ENCODE peak calls at places on chromosomes 2 and 18, in six cellular contexts. I is transverse colon, K is AG10803, D is OCI-LY7, B is KBM-7, H is NCI-H345. U is an unnamed sample.

GRCh38 chr2:185436787-185437372 is 301.7 kb upstream of the FSIP2 start:
- DNase-seq in H (no peak), D (no peak), B (no peak), K (no peak), I (no peak), U (no peak)

GRCh38 chr18:49638209-49638785 is 76.4 kb downstream of the LIPG start:
- DNase-seq in B (no peak), H (no peak), I (no peak), K (no peak), D (no peak), U (no peak)

GRCh38 chr2:225414902-225415301 is 15.4 kb downstream of the NYAP2 start:
- DNase-seq in B (no peak), D (no peak), K (no peak), H (no peak), I (no peak), U (no peak)

GRCh38 chr2:19752500-19752899 is 149.3 kb downstream of the TTC32 start:
- DNase-seq in D (no peak), H (no peak), K (no peak), I (no peak), B (no peak), U (no peak)

GRCh38 chr18:159933-160332 is 1.6 kb downstream of the USP14 start:
- DNase-seq in B (no peak), K (no peak), H (no peak), I (no peak), D (no peak), U (no peak)

GRCh38 chr2:30266705-30267104 is 35.4 kb downstream of the LBH start:
- DNase-seq in K (no peak), D (no peak), I (no peak), H (no peak), B (no peak), U (no peak)

GRCh38 chr18:76678248-76678647 is 144.1 kb upstream of the ZNF236 start:
- DNase-seq in I (no peak), H (no peak), K (no peak), D (no peak), B (no peak), U (no peak)

GRCh38 chr2:167069855-167070254 is 181.6 kb downstream of the XIRP2 start:
- DNase-seq in K (no peak), H (no peak), I (no peak), B (no peak), D (no peak), U (no peak)

GRCh38 chr18:68244786-68245185 is 470.1 kb downstream of the TMX3 start:
- DNase-seq in I (no peak), D (no peak), K (peak), H (no peak), B (no peak), U (no peak)

GRCh38 chr2:221774136-221774535 is 202.0 kb upstream of the EPHA4 start:
- DNase-seq in I (no peak), H (no peak), K (no peak), D (no peak), B (no peak), U (no peak)

GRCh38 chr2:25964891-25965290 is 17.4 kb downstream of the KIF3C start:
- DNase-seq in D (no peak), K (no peak), B (no peak), H (no peak), I (no peak), U (no peak)

GRCh38 chr2:121309801-121310200 is 24.8 kb upstream of the TFCP2L1 start:
- DNase-seq in H (no peak), I (no peak), K (no peak), B (peak), D (no peak), U (peak)

GRCh38 chr2:132478669-132479068 is 62.1 kb downstream of the GPR39 start:
- DNase-seq in B (no peak), K (peak), D (no peak), I (no peak), H (no peak), U (peak)

GRCh38 chr2:146031158-146031557 is 1511.2 kb upstream of the ZEB2 start:
- DNase-seq in K (peak), D (no peak), I (no peak), H (no peak), B (no peak), U (no peak)

GRCh38 chr18:45851196-45851925 is 25.9 kb downstream of the SIGLEC15 start:
- DNase-seq in D (no peak), B (no peak), I (no peak), K (no peak), H (no peak), U (no peak)

U was measured in DMS153.